ENCODE peak calls at places on chromosomes 16 and 17, in five cellular contexts. E, R, X, U and Z are unnamed samples.

GRCh38 chr17:30550512-30551273 is 73.5 kb downstream of the GOSR1 start:
- ATAC-seq in E (no peak), X (peak; percentile 92), U (no peak), R (no peak), Z (no peak)

GRCh38 chr17:40027614-40028012 is 12.4 kb downstream of the CSF3 start:
- ATAC-seq in U (no peak), X (peak; percentile 29), E (no peak), R (peak; percentile 20), Z (no peak)

GRCh38 chr16:72474511-72475123 is 302.7 kb upstream of the PMFBP1 start:
- ATAC-seq in E (no peak), U (no peak), X (peak; percentile 61), R (peak; percentile 25), Z (no peak)

GRCh38 chr16:11681526-11681925 is 13.3 kb downstream of the SNN start:
- ATAC-seq in U (no peak), E (no peak), X (peak; percentile 53), R (no peak), Z (no peak)

GRCh38 chr16:51151435-51151950 is 423 bp upstream of the SALL1 start:
- ATAC-seq in R (peak; percentile 77), E (no peak), U (peak; percentile 32), X (no peak), Z (no peak)

GRCh38 chr16:1958715-1959268 is 546 bp upstream of the NDUFB10 start:
- ATAC-seq in U (peak; percentile 1), R (peak; percentile 2), E (peak; percentile 35), X (no peak), Z (no peak)

GRCh38 chr17:36017799-36018198 is at the start of gene CCL23:
- ATAC-seq in E (peak; percentile 46), U (no peak), X (no peak), R (peak; percentile 86), Z (no peak)

GRCh38 chr17:28862497-28862896 is 7.7 kb downstream of the ERAL1 start:
- ATAC-seq in U (no peak), R (no peak), X (no peak), E (no peak), Z (no peak)

GRCh38 chr16:84277244-84277823 is 17.3 kb upstream of the WFDC1 start:
- ATAC-seq in X (peak; percentile 92), R (peak; percentile 85), U (peak; percentile 85), E (peak; percentile 69), Z (peak; percentile 73)

GRCh38 chr17:66142428-66142827 is 49.5 kb downstream of the CEP112 start:
- ATAC-seq in E (no peak), X (no peak), R (no peak), U (no peak), Z (no peak)

GRCh38 chr16:53743149-53743566 is 39.2 kb downstream of the FTO start:
- ATAC-seq in X (peak; percentile 67), E (no peak), U (peak; percentile 82), R (peak; percentile 72), Z (no peak)

GRCh38 chr17:82678265-82678891 is 20.1 kb downstream of the RAB40B start:
- ATAC-seq in U (no peak), R (no peak), X (no peak), E (no peak), Z (no peak)

GRCh38 chr16:4512473-4512872 is 26.1 kb downstream of the CDIP1 start:
- ATAC-seq in X (no peak), R (no peak), U (no peak), E (no peak), Z (no peak)

GRCh38 chr16:4510131-4510530 is 28.4 kb downstream of the CDIP1 start:
- ATAC-seq in U (no peak), E (no peak), R (no peak), X (no peak), Z (no peak)

GRCh38 chr16:4509420-4509819 is 29.2 kb downstream of the CDIP1 start:
- ATAC-seq in U (no peak), E (no peak), R (no peak), X (no peak), Z (no peak)

GRCh38 chr16:4511441-4512082 is 27.0 kb downstream of the CDIP1 start:
- ATAC-seq in E (no peak), X (no peak), R (peak; percentile 81), U (peak; percentile 94), Z (peak; percentile 47)

DNA sequence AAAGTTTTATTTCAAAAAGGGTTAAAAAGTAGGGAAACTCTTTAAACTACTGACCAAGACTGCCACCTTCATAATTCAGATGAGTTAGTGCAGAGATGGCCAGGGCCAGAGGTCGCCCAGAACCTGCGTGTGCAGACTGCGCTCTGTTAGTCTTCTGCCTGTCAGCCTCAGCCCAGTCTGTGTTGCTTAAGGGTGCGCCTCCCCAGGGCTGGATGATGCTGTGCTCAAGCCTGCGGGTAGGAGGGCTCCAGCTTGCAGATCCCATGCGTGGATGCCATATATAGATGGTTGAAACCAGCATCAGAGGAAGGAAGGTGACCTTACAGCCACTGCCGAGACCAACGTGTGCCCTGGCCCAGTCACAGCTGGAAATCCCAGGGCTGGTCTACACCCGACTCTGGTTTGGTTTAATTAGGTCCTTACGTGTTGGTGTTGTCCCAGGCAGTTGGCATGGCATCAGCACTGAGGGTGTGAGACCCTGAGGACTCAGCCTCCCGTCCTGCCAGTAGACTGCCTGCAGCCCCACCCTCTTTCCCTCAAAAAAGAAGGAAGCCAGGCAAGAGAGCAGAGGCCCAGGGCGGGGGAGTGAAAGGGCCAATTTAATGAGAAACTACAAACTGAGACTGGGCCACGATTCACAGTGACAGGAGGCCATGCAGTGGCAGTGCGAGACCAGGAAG is 27.7 kb downstream of the CDIP1 start:
- ATAC-seq in U (no peak), E (no peak), X (no peak), R (no peak), Z (peak; percentile 4)
- TF ChIP-seq POLR2AphosphoS5 in U (no peak), E (no peak), X (no peak), R (no peak), Z (no peak)

DNA sequence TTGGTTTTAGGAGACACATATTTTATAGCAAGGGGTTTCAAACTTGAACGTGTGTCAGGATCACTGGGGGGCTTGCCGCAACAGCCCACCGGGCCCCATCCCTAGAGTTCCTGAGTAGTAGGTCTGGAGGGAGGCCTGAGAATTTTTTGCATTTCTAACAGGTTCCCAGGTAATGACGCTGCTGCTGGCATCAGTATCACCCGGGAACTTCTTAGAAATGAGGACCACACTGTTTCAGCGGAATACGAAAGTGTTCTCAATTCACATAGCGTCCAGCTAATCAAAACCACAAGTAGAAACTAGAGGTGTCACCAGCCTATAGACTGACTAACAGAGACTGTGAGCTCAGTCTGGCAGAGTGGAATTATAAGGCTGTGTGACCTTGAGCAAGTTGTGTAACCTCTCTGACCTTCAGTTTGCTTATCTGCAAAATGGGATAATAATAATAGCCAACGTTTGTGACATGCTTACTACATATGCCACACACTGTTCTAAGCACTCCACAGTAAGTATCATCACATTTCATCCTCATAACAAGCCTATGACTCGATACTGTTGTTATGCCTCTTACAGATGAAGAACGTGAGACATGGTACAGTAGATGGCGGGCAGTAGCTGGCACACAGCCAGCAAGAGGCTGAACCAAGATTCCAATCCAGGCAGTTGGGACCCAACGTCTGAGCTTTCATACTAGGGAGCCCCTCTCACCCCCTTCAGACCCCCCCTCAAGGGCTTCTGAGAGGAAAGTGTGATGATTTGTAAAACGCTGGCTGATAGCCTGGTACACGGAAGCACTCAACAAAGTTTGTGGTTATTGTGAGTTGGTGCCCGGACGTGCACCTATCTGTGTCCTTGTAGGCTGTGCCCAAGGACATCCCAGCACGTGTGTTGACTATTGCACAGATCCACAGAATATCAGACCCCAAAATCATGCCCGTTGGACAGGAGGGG is 4.6 kb upstream of the ICAM2 start:
- ATAC-seq in X (no peak), U (no peak), E (peak; percentile 19), R (peak; percentile 6), Z (no peak)
- H3K27ac ChIP-seq in X (peak overlapping the region; percentile 7), U (no peak overlapping the region), E (peak overlapping the region; percentile 73), R (no peak overlapping the region), Z (peak overlapping the region; percentile 47)

DNA sequence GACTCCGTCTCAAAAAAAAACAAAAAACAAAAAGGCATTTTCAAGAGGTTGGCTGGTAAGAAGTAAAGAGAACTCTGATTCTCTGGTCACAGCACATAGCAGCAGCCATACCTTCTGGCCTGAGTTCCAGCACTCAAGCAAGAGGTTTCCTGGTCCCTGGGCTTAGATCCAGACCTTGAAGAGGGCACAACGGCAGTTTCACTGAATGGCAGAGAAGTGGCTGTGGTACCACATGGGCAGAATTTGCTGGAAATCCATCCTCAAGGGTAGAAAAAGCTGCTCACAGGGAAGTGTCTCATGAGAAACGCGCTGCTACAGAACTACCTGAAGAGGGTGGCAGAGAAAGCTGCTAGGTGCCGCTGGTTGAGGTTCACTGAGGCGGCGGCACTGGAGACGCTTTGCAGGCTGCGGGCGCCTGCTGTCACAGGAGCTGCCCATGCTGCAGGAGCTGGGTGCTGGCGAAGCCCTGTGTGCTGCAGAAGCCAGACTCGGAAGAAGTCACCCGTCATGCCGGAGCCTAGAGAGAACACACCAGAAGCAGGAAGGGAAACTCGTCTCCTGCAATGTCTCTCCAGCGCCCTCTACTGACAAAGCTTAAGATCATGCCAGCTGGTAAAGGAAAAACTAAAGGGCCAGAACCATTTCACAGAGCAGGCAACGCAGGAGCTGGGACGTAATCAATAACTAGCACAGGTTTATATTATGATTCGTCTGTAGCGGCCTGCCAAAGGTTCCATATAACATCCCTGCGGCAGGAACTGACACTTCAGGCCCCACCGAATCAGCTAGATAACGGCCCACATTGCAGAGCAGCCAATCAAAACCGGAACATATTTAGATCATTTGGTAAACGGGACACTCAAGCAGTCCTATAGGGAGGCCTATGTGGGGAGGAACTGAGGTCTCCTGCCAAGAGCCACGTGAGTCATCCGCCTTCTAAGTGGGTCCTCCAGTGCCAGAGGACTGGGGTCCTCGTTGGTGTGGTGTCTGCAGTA is 5.4 kb upstream of the ZNF213 start:
- ATAC-seq in X (peak; percentile 83), U (peak; percentile 54), R (peak; percentile 44), E (peak; percentile 92), Z (peak; percentile 74)
- TF ChIP-seq POLR2AphosphoS5 in X (no peak), U (no peak), R (no peak), E (no peak), Z (peak; percentile 34)

GRCh38 chr16:67565470-67566100 is 3.3 kb downstream of the CTCF start:
- ATAC-seq in E (no peak), R (no peak), U (no peak), X (no peak), Z (no peak)
- H3K27ac ChIP-seq in E (no peak overlapping the region), R (no peak overlapping the region), U (no peak overlapping the region), X (peak overlapping the region; percentile 76), Z (no peak overlapping the region)

GRCh38 chr17:59565171-59565958 is at the start of gene DHX40:
- ATAC-seq in R (peak; percentile 73), E (peak; percentile 97), U (peak; percentile 86), X (peak; percentile 92), Z (peak; percentile 95)
- TF ChIP-seq POLR2AphosphoS5 in R (peak; percentile 82), E (peak; percentile 93), U (peak; percentile 82), X (peak; percentile 80), Z (peak; percentile 94)

GRCh38 chr17:51761105-51761504 is 397.4 kb downstream of the CA10 start:
- ATAC-seq in U (no peak), E (no peak), R (no peak), X (no peak), Z (no peak)
- H3K27ac ChIP-seq in U (no peak overlapping the region), E (no peak overlapping the region), R (no peak overlapping the region), X (no peak overlapping the region), Z (no peak overlapping the region)

GRCh38 chr16:31190061-31190460 is 10.1 kb downstream of the FUS start:
- ATAC-seq in X (no peak), E (no peak), U (no peak), R (no peak), Z (no peak)
- TF ChIP-seq POLR2AphosphoS5 in X (peak; percentile 80), E (no peak), U (no peak), R (no peak), Z (no peak)